ENCODE peak calls at places on chromosome 22, in eight cellular contexts. One of them, this sample, is unnamed.

GRCh38 chr22:40324468-40325305 is 21.6 kb upstream of the ADSL start:
- DNase-seq in upper lobe of right lung: no peak
- DNase-seq in fibroblast of pulmonary artery: no peak
- DNase-seq in sigmoid colon: no peak
- DNase-seq in SK-N-SH: no peak
- DNase-seq in brain microvascular endothelial cell: no peak
- DNase-seq in nephron progenitor cell: no peak
- DNase-seq in Calu3: no peak
- DNase-seq in this sample: no peak

GRCh38 chr22:21641417-21641794 is 696 bp upstream of the SDF2L1 start:
- DNase-seq in Calu3: peak
- DNase-seq in SK-N-SH: peak
- DNase-seq in sigmoid colon: no peak
- DNase-seq in fibroblast of pulmonary artery: peak
- DNase-seq in upper lobe of right lung: peak
- DNase-seq in nephron progenitor cell: peak
- DNase-seq in brain microvascular endothelial cell: no peak
- DNase-seq in this sample: no peak

GRCh38 chr22:38214248-38215056 is 12.7 kb downstream of the MAFF start:
- DNase-seq in fibroblast of pulmonary artery: peak
- DNase-seq in Calu3: no peak
- DNase-seq in brain microvascular endothelial cell: no peak
- DNase-seq in upper lobe of right lung: peak
- DNase-seq in SK-N-SH: peak
- DNase-seq in sigmoid colon: peak
- DNase-seq in nephron progenitor cell: peak
- DNase-seq in this sample: no peak

GRCh38 chr22:21448627-21449416 is 18.4 kb upstream of the TMEM191C start:
- DNase-seq in nephron progenitor cell: no peak
- DNase-seq in Calu3: no peak
- DNase-seq in upper lobe of right lung: peak
- DNase-seq in sigmoid colon: peak
- DNase-seq in brain microvascular endothelial cell: no peak
- DNase-seq in SK-N-SH: no peak
- DNase-seq in fibroblast of pulmonary artery: no peak
- DNase-seq in this sample: peak

GRCh38 chr22:22745225-22746060 is 101.0 kb downstream of the GGTLC2 start:
- DNase-seq in nephron progenitor cell: peak
- DNase-seq in SK-N-SH: peak
- DNase-seq in Calu3: peak
- DNase-seq in upper lobe of right lung: no peak
- DNase-seq in fibroblast of pulmonary artery: peak
- DNase-seq in sigmoid colon: no peak
- DNase-seq in brain microvascular endothelial cell: peak
- DNase-seq in this sample: no peak

GRCh38 chr22:41668971-41669911 is 19.4 kb downstream of the SNU13 start:
- DNase-seq in brain microvascular endothelial cell: peak
- DNase-seq in Calu3: no peak
- DNase-seq in sigmoid colon: no peak
- DNase-seq in fibroblast of pulmonary artery: peak
- DNase-seq in SK-N-SH: no peak
- DNase-seq in nephron progenitor cell: no peak
- DNase-seq in upper lobe of right lung: no peak
- DNase-seq in this sample: peak

GRCh38 chr22:43270949-43271348 is 72.2 kb downstream of the SCUBE1 start:
- DNase-seq in SK-N-SH: no peak
- DNase-seq in upper lobe of right lung: no peak
- DNase-seq in Calu3: no peak
- DNase-seq in brain microvascular endothelial cell: no peak
- DNase-seq in sigmoid colon: no peak
- DNase-seq in fibroblast of pulmonary artery: no peak
- DNase-seq in nephron progenitor cell: no peak
- DNase-seq in this sample: no peak

GRCh38 chr22:43419371-43420080 is 7.7 kb downstream of the MPPED1 start:
- DNase-seq in upper lobe of right lung: no peak
- DNase-seq in Calu3: no peak
- DNase-seq in brain microvascular endothelial cell: no peak
- DNase-seq in nephron progenitor cell: no peak
- DNase-seq in sigmoid colon: no peak
- DNase-seq in fibroblast of pulmonary artery: no peak
- DNase-seq in SK-N-SH: no peak
- DNase-seq in this sample: peak

GRCh38 chr22:43349636-43350035 is 6.5 kb upstream of the SCUBE1 start:
- DNase-seq in upper lobe of right lung: no peak
- DNase-seq in fibroblast of pulmonary artery: no peak
- DNase-seq in SK-N-SH: no peak
- DNase-seq in nephron progenitor cell: no peak
- DNase-seq in sigmoid colon: no peak
- DNase-seq in Calu3: no peak
- DNase-seq in brain microvascular endothelial cell: no peak
- DNase-seq in this sample: peak

GRCh38 chr22:22342697-22343602 is 98.4 kb downstream of the VPREB1 start:
- DNase-seq in sigmoid colon: no peak
- DNase-seq in brain microvascular endothelial cell: no peak
- DNase-seq in Calu3: peak
- DNase-seq in SK-N-SH: peak
- DNase-seq in upper lobe of right lung: peak
- DNase-seq in nephron progenitor cell: peak
- DNase-seq in fibroblast of pulmonary artery: peak
- DNase-seq in this sample: no peak

GRCh38 chr22:50505276-50505775 is 2.2 kb downstream of the LMF2 start:
- DNase-seq in fibroblast of pulmonary artery: no peak
- DNase-seq in sigmoid colon: no peak
- DNase-seq in SK-N-SH: no peak
- DNase-seq in brain microvascular endothelial cell: no peak
- DNase-seq in nephron progenitor cell: no peak
- DNase-seq in upper lobe of right lung: no peak
- DNase-seq in Calu3: no peak
- DNase-seq in this sample: no peak

GRCh38 chr22:50504245-50505211 is 3.0 kb downstream of the LMF2 start:
- DNase-seq in upper lobe of right lung: no peak
- DNase-seq in SK-N-SH: no peak
- DNase-seq in fibroblast of pulmonary artery: no peak
- DNase-seq in sigmoid colon: no peak
- DNase-seq in brain microvascular endothelial cell: no peak
- DNase-seq in Calu3: no peak
- DNase-seq in nephron progenitor cell: no peak
- DNase-seq in this sample: peak

GRCh38 chr22:50502628-50503474 is 4.7 kb downstream of the LMF2 start:
- DNase-seq in SK-N-SH: no peak
- DNase-seq in Calu3: no peak
- DNase-seq in nephron progenitor cell: no peak
- DNase-seq in fibroblast of pulmonary artery: no peak
- DNase-seq in upper lobe of right lung: no peak
- DNase-seq in sigmoid colon: no peak
- DNase-seq in brain microvascular endothelial cell: no peak
- DNase-seq in this sample: no peak

GRCh38 chr22:50502096-50502495 is 5.4 kb downstream of the LMF2 start:
- DNase-seq in sigmoid colon: no peak
- DNase-seq in brain microvascular endothelial cell: no peak
- DNase-seq in upper lobe of right lung: no peak
- DNase-seq in Calu3: no peak
- DNase-seq in fibroblast of pulmonary artery: no peak
- DNase-seq in SK-N-SH: no peak
- DNase-seq in nephron progenitor cell: no peak
- DNase-seq in this sample: no peak

GRCh38 chr22:50503475-50504145 is 3.9 kb downstream of the LMF2 start:
- DNase-seq in fibroblast of pulmonary artery: no peak
- DNase-seq in Calu3: no peak
- DNase-seq in SK-N-SH: no peak
- DNase-seq in brain microvascular endothelial cell: no peak
- DNase-seq in nephron progenitor cell: no peak
- DNase-seq in sigmoid colon: peak
- DNase-seq in upper lobe of right lung: no peak
- DNase-seq in this sample: peak
- TF ChIP-seq CTCF in fibroblast of pulmonary artery: no peak
- TF ChIP-seq CTCF in Calu3: peak
- TF ChIP-seq CTCF in SK-N-SH: no peak
- TF ChIP-seq CTCF in brain microvascular endothelial cell: peak
- TF ChIP-seq CTCF in nephron progenitor cell: no peak
- TF ChIP-seq CTCF in sigmoid colon: no peak
- TF ChIP-seq CTCF in upper lobe of right lung: no peak
- TF ChIP-seq CTCF in this sample: no peak

GRCh38 chr22:31678748-31679147 is 16.7 kb upstream of the PISD start:
- DNase-seq in sigmoid colon: no peak
- DNase-seq in SK-N-SH: no peak
- DNase-seq in Calu3: no peak
- DNase-seq in nephron progenitor cell: no peak
- DNase-seq in upper lobe of right lung: no peak
- DNase-seq in fibroblast of pulmonary artery: no peak
- DNase-seq in brain microvascular endothelial cell: no peak
- DNase-seq in this sample: peak

GRCh38 chr22:31681625-31682345 is 19.8 kb upstream of the PISD start:
- DNase-seq in upper lobe of right lung: no peak
- DNase-seq in SK-N-SH: no peak
- DNase-seq in Calu3: no peak
- DNase-seq in fibroblast of pulmonary artery: peak
- DNase-seq in nephron progenitor cell: no peak
- DNase-seq in brain microvascular endothelial cell: peak
- DNase-seq in sigmoid colon: peak
- DNase-seq in this sample: peak

GRCh38 chr22:31680764-31681624 is 19.0 kb upstream of the PISD start:
- DNase-seq in Calu3: no peak
- DNase-seq in brain microvascular endothelial cell: peak
- DNase-seq in SK-N-SH: no peak
- DNase-seq in fibroblast of pulmonary artery: peak
- DNase-seq in sigmoid colon: peak
- DNase-seq in upper lobe of right lung: no peak
- DNase-seq in nephron progenitor cell: no peak
- DNase-seq in this sample: peak

DNA sequence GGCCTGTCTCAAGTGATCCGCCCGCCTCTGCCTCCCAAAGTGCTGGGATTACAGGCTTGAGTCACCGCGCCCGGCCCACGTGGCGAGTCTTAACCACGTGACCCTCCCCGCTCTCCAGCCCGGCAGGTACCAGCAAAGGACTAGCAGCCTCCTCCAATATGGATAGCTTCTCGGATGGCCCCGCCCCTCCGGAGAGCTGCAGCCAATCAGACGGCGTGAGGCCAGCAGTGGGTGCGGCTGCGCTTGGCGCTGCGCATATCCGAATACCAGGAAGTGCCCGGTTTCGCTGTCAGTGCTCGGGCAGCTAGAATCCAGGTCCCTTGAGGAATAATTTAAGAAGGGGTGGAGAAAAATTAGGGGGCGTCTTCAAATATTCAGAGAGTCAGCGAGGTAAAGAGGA is 14.7 kb upstream of the PISD start:
- DNase-seq in fibroblast of pulmonary artery: peak
- DNase-seq in nephron progenitor cell: peak
- DNase-seq in sigmoid colon: peak
- DNase-seq in upper lobe of right lung: peak
- DNase-seq in brain microvascular endothelial cell: peak
- DNase-seq in Calu3: peak
- DNase-seq in SK-N-SH: peak
- DNase-seq in this sample: peak
- TF ChIP-seq CTCF in fibroblast of pulmonary artery: no peak
- TF ChIP-seq CTCF in nephron progenitor cell: no peak
- TF ChIP-seq CTCF in sigmoid colon: no peak
- TF ChIP-seq CTCF in upper lobe of right lung: no peak
- TF ChIP-seq CTCF in brain microvascular endothelial cell: no peak
- TF ChIP-seq CTCF in Calu3: no peak
- TF ChIP-seq CTCF in SK-N-SH: no peak
- TF ChIP-seq CTCF in this sample: no peak

GRCh38 chr22:20102203-20102780 is 13.6 kb upstream of the RANBP1 start:
- DNase-seq in brain microvascular endothelial cell: no peak
- DNase-seq in Calu3: no peak
- DNase-seq in sigmoid colon: no peak
- DNase-seq in fibroblast of pulmonary artery: no peak
- DNase-seq in nephron progenitor cell: no peak
- DNase-seq in upper lobe of right lung: no peak
- DNase-seq in SK-N-SH: no peak
- DNase-seq in this sample: no peak
- TF ChIP-seq CTCF in brain microvascular endothelial cell: peak
- TF ChIP-seq CTCF in Calu3: no peak
- TF ChIP-seq CTCF in sigmoid colon: no peak
- TF ChIP-seq CTCF in fibroblast of pulmonary artery: no peak
- TF ChIP-seq CTCF in nephron progenitor cell: no peak
- TF ChIP-seq CTCF in upper lobe of right lung: no peak
- TF ChIP-seq CTCF in SK-N-SH: no peak
- TF ChIP-seq CTCF in this sample: no peak

GRCh38 chr22:36387664-36387913 is 178 bp downstream of the MYH9 start:
- DNase-seq in Calu3: no peak
- DNase-seq in upper lobe of right lung: no peak
- DNase-seq in brain microvascular endothelial cell: no peak
- DNase-seq in SK-N-SH: no peak
- DNase-seq in fibroblast of pulmonary artery: no peak
- DNase-seq in sigmoid colon: no peak
- DNase-seq in nephron progenitor cell: no peak
- DNase-seq in this sample: no peak

GRCh38 chr22:36387914-36388864 is at the start of gene MYH9:
- DNase-seq in sigmoid colon: peak
- DNase-seq in upper lobe of right lung: peak
- DNase-seq in nephron progenitor cell: peak
- DNase-seq in brain microvascular endothelial cell: peak
- DNase-seq in Calu3: peak
- DNase-seq in fibroblast of pulmonary artery: peak
- DNase-seq in SK-N-SH: peak
- DNase-seq in this sample: peak

GRCh38 chr22:36386351-36386899 is 1.3 kb downstream of the MYH9 start:
- DNase-seq in nephron progenitor cell: peak
- DNase-seq in brain microvascular endothelial cell: no peak
- DNase-seq in SK-N-SH: no peak
- DNase-seq in sigmoid colon: no peak
- DNase-seq in Calu3: peak
- DNase-seq in upper lobe of right lung: peak
- DNase-seq in fibroblast of pulmonary artery: no peak
- DNase-seq in this sample: no peak

GRCh38 chr22:36385491-36386350 is 2.0 kb downstream of the MYH9 start:
- DNase-seq in nephron progenitor cell: no peak
- DNase-seq in upper lobe of right lung: peak
- DNase-seq in sigmoid colon: peak
- DNase-seq in fibroblast of pulmonary artery: no peak
- DNase-seq in Calu3: peak
- DNase-seq in brain microvascular endothelial cell: no peak
- DNase-seq in SK-N-SH: no peak
- DNase-seq in this sample: no peak

DNA sequence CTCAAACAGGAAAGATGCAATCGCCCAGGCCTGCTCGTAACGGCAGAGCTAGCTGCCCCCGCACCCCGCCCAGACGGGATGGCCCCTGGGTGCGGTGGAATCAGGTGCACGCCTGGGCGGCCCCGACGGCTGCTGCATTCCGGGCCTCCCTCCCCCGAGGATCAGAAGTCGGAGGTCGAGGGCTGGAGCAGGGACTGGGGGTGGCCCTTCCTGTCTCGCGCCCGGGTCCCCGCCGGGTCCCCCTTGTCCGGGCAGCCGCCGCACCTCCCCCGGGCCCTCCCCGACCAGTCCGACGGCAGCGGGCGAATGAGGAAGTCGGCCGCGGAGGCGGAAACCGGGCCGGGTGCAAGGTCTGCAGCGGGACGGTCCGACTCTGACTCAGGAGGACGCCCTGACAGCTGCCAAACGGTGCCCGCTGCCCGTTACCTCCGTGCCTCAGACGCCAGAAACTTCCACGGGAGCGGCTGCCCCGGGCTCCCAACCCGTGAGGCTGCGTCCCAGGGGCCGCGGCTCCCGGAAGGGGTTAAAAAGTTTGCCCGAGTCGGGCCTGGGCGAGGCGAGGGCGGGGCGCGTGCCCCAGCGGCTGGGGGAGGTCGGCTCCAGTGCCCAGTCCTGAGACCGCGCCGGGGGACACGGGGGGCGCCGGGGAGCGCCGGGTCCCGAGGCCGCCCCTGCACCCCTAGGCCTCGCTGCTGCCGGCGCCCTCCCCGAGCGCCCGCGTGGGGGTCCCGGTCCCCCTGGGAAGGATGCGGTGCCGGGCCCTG is 685 bp downstream of the MYH9 start:
- DNase-seq in nephron progenitor cell: peak
- DNase-seq in brain microvascular endothelial cell: no peak
- DNase-seq in sigmoid colon: peak
- DNase-seq in upper lobe of right lung: peak
- DNase-seq in SK-N-SH: peak
- DNase-seq in fibroblast of pulmonary artery: no peak
- DNase-seq in Calu3: peak
- DNase-seq in this sample: no peak
- TF ChIP-seq CTCF in nephron progenitor cell: no peak
- TF ChIP-seq CTCF in brain microvascular endothelial cell: no peak
- TF ChIP-seq CTCF in sigmoid colon: no peak
- TF ChIP-seq CTCF in upper lobe of right lung: no peak
- TF ChIP-seq CTCF in SK-N-SH: no peak
- TF ChIP-seq CTCF in fibroblast of pulmonary artery: no peak
- TF ChIP-seq CTCF in Calu3: no peak
- TF ChIP-seq CTCF in this sample: no peak

This sample was measured in chondrocyte.